ENCODE peak calls at places on chromosomes 6 and 20, in six cellular contexts. L is lower lobe of right lung, W is GM23338, O is body of pancreas, Z is neural progenitor cell, P is pancreas. Y is an unnamed sample.
A peak's percentile ranks its signal among the peaks of the same experiment; 100 is the strongest.

GRCh38 chr20:45097485-45098095 is 3.3 kb downstream of the KCNS1 start:
- DNase-seq in L (peak; percentile 72), W (peak; percentile 72), O (peak; percentile 48), Z (no peak), P (no peak), Y (no peak)

GRCh38 chr6:88855521-88856152 is 107.8 kb downstream of the RNGTT start:
- DNase-seq in L (no peak), W (no peak), O (no peak), Z (no peak), P (no peak), Y (no peak)

GRCh38 chr6:107547061-107547840 is 57.3 kb downstream of the SOBP start:
- DNase-seq in L (no peak), W (no peak), O (no peak), Z (no peak), P (no peak), Y (no peak)

GRCh38 chr6:111210074-111210729 is 122.9 kb downstream of the SLC16A10 start:
- DNase-seq in L (no peak), W (peak; percentile 86), O (peak; percentile 31), Z (peak; percentile 68), P (no peak), Y (no peak)

GRCh38 chr6:152267967-152268845 is 369.0 kb downstream of the SYNE1 start:
- DNase-seq in L (no peak), W (peak; percentile 74), O (no peak), Z (peak; percentile 59), P (no peak), Y (no peak)

GRCh38 chr6:33885121-33886057 is 81.6 kb upstream of the MLN start:
- DNase-seq in L (no peak), W (no peak), O (no peak), Z (no peak), P (no peak), Y (no peak)

GRCh38 chr6:100209323-100210137 is 215.5 kb upstream of the MCHR2 start:
- DNase-seq in L (no peak), W (no peak), O (no peak), Z (no peak), P (no peak), Y (no peak)

GRCh38 chr6:113630738-113631535 is 226.2 kb upstream of the MARCKS start:
- DNase-seq in L (no peak), W (no peak), O (peak; percentile 60), Z (no peak), P (no peak), Y (no peak)

GRCh38 chr6:866316-866715 is 173.4 kb upstream of the EXOC2 start:
- DNase-seq in L (no peak), W (no peak), O (no peak), Z (no peak), P (no peak), Y (no peak)

GRCh38 chr6:149043476-149044130 is 273.9 kb upstream of the TAB2 start:
- DNase-seq in L (no peak), W (peak; percentile 72), O (no peak), Z (peak; percentile 52), P (no peak), Y (no peak)

GRCh38 chr6:54335871-54336270 is 27.6 kb downstream of the TINAG start:
- DNase-seq in L (no peak), W (peak; percentile 34), O (no peak), Z (no peak), P (no peak), Y (no peak)

GRCh38 chr6:31690231-31691077 is 9.6 kb upstream of the LY6G5C start:
- DNase-seq in L (no peak), W (no peak), O (no peak), Z (no peak), P (no peak), Y (peak; percentile 37)

GRCh38 chr6:10014561-10014960 is 400.3 kb downstream of the TFAP2A start:
- DNase-seq in L (no peak), W (no peak), O (no peak), Z (peak; percentile 15), P (no peak), Y (no peak)

GRCh38 chr6:24458134-24458533 is 31.2 kb downstream of the GPLD1 start:
- DNase-seq in L (no peak), W (no peak), O (no peak), Z (no peak), P (no peak), Y (no peak)

GRCh38 chr6:160435935-160436334 is 87.8 kb downstream of the SLC22A3 start:
- DNase-seq in L (no peak), W (no peak), O (no peak), Z (no peak), P (no peak), Y (no peak)

GRCh38 chr6:34149831-34150400 is 4.0 kb upstream of the GRM4 start:
- DNase-seq in L (no peak), W (no peak), O (no peak), Z (peak; percentile 1), P (no peak), Y (no peak)

GRCh38 chr6:52155791-52156576 is 30.2 kb upstream of the IL17A start:
- DNase-seq in L (no peak), W (peak; percentile 51), O (no peak), Z (no peak), P (no peak), Y (no peak)

GRCh38 chr6:104884867-104885517 is 25.3 kb upstream of the HACE1 start:
- DNase-seq in L (no peak), W (peak; percentile 28), O (no peak), Z (no peak), P (no peak), Y (no peak)

GRCh38 chr6:124903797-124904196 is 58.4 kb upstream of the RNF217 start:
- DNase-seq in L (no peak), W (no peak), O (no peak), Z (no peak), P (no peak), Y (no peak)

GRCh38 chr20:24432057-24432456 is 37.4 kb upstream of the SYNDIG1 start:
- DNase-seq in L (no peak), W (peak; percentile 50), O (no peak), Z (peak; percentile 51), P (no peak), Y (peak; percentile 59)

GRCh38 chr20:61178431-61179080 is 73.5 kb upstream of the CDH4 start:
- DNase-seq in L (no peak), W (no peak), O (no peak), Z (no peak), P (no peak), Y (no peak)

GRCh38 chr6:35099116-35099515 is 42.0 kb downstream of the TCP11 start:
- DNase-seq in L (no peak), W (no peak), O (no peak), Z (no peak), P (no peak), Y (no peak)

GRCh38 chr20:38085031-38085430 is 51.5 kb downstream of the RPRD1B start:
- DNase-seq in L (no peak), W (no peak), O (no peak), Z (no peak), P (no peak), Y (no peak)
- H3K4me3 ChIP-seq in L (no peak overlapping the region), W (no peak overlapping the region), O (no peak overlapping the region), Z (no peak overlapping the region), P (no peak overlapping the region), Y (no peak overlapping the region)

DNA sequence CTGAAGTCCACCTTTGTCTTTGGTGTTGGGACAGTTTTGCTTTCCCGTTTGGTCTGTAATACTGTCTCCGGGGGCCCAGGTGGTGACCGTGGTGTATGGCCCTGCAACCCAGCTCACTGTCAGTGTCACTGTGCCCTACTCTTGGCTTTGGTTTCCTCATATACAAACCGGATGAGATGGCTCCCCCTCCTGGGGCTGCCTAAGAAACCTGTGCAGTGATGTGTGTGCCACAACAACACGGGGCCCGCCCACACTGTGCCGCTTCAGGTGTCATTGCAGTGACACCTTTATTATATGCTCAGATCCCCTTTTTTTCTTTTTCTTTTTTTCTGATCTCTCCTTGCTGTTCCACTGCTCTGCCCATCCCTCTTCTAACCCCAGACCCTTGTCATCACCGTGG is 73.9 kb downstream of the RAMACL start:
- DNase-seq in L (no peak), W (no peak), O (no peak), Z (no peak), P (no peak), Y (no peak)
- H3K4me1 ChIP-seq in L (no peaks in the 10 kb centered on the region), W (peaks cover 11% of the 10 kb centered on the region), O (no peaks in the 10 kb centered on the region), Z (peaks cover 19% of the 10 kb centered on the region), P (no peaks in the 10 kb centered on the region), Y (no peaks in the 10 kb centered on the region)

DNA sequence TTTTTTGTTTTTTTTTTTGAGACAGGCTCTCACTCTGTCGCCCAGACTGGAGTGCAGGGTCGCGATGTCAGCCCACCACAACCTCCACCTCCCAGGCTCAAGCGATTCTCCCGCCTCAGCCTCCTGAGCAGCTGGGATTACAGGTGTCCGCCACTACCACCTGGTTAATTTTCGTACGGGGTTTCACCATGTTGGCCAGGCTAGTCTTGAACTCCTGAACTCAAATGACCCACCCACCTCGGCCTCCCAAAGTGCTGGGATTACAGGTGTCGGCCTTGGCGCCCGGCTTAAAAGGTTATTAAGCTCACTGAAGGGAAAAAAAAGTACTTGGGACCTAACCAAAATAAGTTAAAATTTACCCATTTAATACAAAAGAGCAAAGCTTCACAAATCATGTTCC is 1.9 kb downstream of the TCFL5 start:
- DNase-seq in L (no peak), W (no peak), O (no peak), Z (no peak), P (no peak), Y (no peak)
- H3K4me3 ChIP-seq in L (no peak overlapping the region), W (peak overlapping the region; percentile 70), O (no peak overlapping the region), Z (peak overlapping the region; percentile 74), P (no peak overlapping the region), Y (no peak overlapping the region)

GRCh38 chr20:33552519-33552918 is 62.6 kb downstream of the CBFA2T2 start:
- DNase-seq in L (no peak), W (no peak), O (no peak), Z (no peak), P (no peak), Y (no peak)

GRCh38 chr20:33545763-33546162 is 55.9 kb downstream of the CBFA2T2 start:
- DNase-seq in L (no peak), W (no peak), O (no peak), Z (no peak), P (no peak), Y (no peak)

GRCh38 chr20:33554914-33555420 is 65.1 kb downstream of the CBFA2T2 start:
- DNase-seq in L (no peak), W (peak; percentile 84), O (peak; percentile 69), Z (peak; percentile 33), P (no peak), Y (no peak)

GRCh38 chr20:33551778-33552177 is 61.9 kb downstream of the CBFA2T2 start:
- DNase-seq in L (no peak), W (no peak), O (no peak), Z (no peak), P (no peak), Y (no peak)

DNA sequence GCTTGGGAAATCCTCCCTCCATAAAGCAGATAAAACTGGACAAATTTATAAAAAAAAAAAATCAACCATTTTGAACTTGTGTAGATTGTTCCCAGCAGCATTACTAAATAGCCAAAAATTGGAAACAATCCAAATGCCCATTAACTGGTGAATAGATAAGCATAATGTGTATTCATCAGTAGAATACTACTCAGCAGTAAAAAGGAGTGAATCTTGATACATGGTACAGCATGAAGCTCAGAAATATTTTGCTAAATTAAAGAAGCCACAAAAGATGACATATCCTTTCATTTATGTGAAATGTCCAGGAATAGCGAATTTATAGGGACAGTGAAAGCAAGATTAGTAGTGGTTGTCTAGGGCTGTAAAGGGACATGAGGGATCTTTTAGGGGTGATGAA is 59.3 kb downstream of the CBFA2T2 start:
- DNase-seq in L (no peak), W (no peak), O (no peak), Z (no peak), P (no peak), Y (no peak)
- H3K4me1 ChIP-seq in L (peaks cover 1% of the 10 kb centered on the region), W (no peaks in the 10 kb centered on the region), O (peaks cover under 1% of the 10 kb centered on the region), Z (peaks cover 4% of the 10 kb centered on the region), P (peaks cover 11% of the 10 kb centered on the region), Y (peaks cover 38% of the 10 kb centered on the region)

Y was measured in stomach.